ENCODE peak calls at places on chromosomes 5 and 9, in seven cellular contexts. One of them, this sample, is unnamed.

GRCh38 chr5:154858972-154859950 is 834 bp downstream of the CNOT8 start:
- DNase-seq in GM23338: no peak
- DNase-seq in sigmoid colon: no peak
- DNase-seq in stomach: no peak
- DNase-seq in GM12878: no peak
- DNase-seq in HL-60: peak
- DNase-seq in transverse colon: no peak
- DNase-seq in this sample: no peak

GRCh38 chr5:137348759-137349158 is 150.4 kb downstream of the SPOCK1 start:
- DNase-seq in GM23338: no peak
- DNase-seq in sigmoid colon: no peak
- DNase-seq in stomach: no peak
- DNase-seq in GM12878: no peak
- DNase-seq in HL-60: no peak
- DNase-seq in transverse colon: no peak
- DNase-seq in this sample: no peak

GRCh38 chr9:1837453-1838084 is 177.6 kb upstream of the SMARCA2 start:
- DNase-seq in GM23338: peak
- DNase-seq in sigmoid colon: no peak
- DNase-seq in stomach: no peak
- DNase-seq in GM12878: peak
- DNase-seq in HL-60: no peak
- DNase-seq in transverse colon: peak
- DNase-seq in this sample: no peak

GRCh38 chr5:153523831-153524230 is 33.4 kb downstream of the GRIA1 start:
- DNase-seq in GM23338: no peak
- DNase-seq in sigmoid colon: peak
- DNase-seq in stomach: no peak
- DNase-seq in GM12878: no peak
- DNase-seq in HL-60: no peak
- DNase-seq in transverse colon: no peak
- DNase-seq in this sample: peak

GRCh38 chr5:1983919-1984695 is 101.4 kb upstream of the IRX4 start:
- DNase-seq in GM23338: peak
- DNase-seq in sigmoid colon: no peak
- DNase-seq in stomach: no peak
- DNase-seq in GM12878: no peak
- DNase-seq in HL-60: no peak
- DNase-seq in transverse colon: no peak
- DNase-seq in this sample: peak

GRCh38 chr9:126661521-126662251 is 48.0 kb downstream of the LMX1B start:
- DNase-seq in GM23338: peak
- DNase-seq in sigmoid colon: no peak
- DNase-seq in stomach: no peak
- DNase-seq in GM12878: no peak
- DNase-seq in HL-60: no peak
- DNase-seq in transverse colon: no peak
- DNase-seq in this sample: no peak

GRCh38 chr5:153498516-153498915 is 8.0 kb downstream of the GRIA1 start:
- DNase-seq in GM23338: no peak
- DNase-seq in sigmoid colon: no peak
- DNase-seq in stomach: no peak
- DNase-seq in GM12878: no peak
- DNase-seq in HL-60: no peak
- DNase-seq in transverse colon: no peak
- DNase-seq in this sample: peak

GRCh38 chr9:4507306-4507705 is 17.0 kb downstream of the SLC1A1 start:
- DNase-seq in GM23338: no peak
- DNase-seq in sigmoid colon: no peak
- DNase-seq in stomach: no peak
- DNase-seq in GM12878: no peak
- DNase-seq in HL-60: no peak
- DNase-seq in transverse colon: no peak
- DNase-seq in this sample: no peak

GRCh38 chr9:4327504-4328191 is 27.8 kb upstream of the GLIS3 start:
- DNase-seq in GM23338: peak
- DNase-seq in sigmoid colon: no peak
- DNase-seq in stomach: no peak
- DNase-seq in GM12878: no peak
- DNase-seq in HL-60: no peak
- DNase-seq in transverse colon: no peak
- DNase-seq in this sample: no peak

GRCh38 chr9:74330487-74331214 is 166.5 kb upstream of the RORB start:
- DNase-seq in GM23338: no peak
- DNase-seq in sigmoid colon: no peak
- DNase-seq in stomach: no peak
- DNase-seq in GM12878: no peak
- DNase-seq in HL-60: no peak
- DNase-seq in transverse colon: no peak
- DNase-seq in this sample: no peak

GRCh38 chr9:98356953-98357352 is 101.5 kb upstream of the TBC1D2 start:
- DNase-seq in GM23338: no peak
- DNase-seq in sigmoid colon: no peak
- DNase-seq in stomach: no peak
- DNase-seq in GM12878: no peak
- DNase-seq in HL-60: no peak
- DNase-seq in transverse colon: no peak
- DNase-seq in this sample: no peak

DNA sequence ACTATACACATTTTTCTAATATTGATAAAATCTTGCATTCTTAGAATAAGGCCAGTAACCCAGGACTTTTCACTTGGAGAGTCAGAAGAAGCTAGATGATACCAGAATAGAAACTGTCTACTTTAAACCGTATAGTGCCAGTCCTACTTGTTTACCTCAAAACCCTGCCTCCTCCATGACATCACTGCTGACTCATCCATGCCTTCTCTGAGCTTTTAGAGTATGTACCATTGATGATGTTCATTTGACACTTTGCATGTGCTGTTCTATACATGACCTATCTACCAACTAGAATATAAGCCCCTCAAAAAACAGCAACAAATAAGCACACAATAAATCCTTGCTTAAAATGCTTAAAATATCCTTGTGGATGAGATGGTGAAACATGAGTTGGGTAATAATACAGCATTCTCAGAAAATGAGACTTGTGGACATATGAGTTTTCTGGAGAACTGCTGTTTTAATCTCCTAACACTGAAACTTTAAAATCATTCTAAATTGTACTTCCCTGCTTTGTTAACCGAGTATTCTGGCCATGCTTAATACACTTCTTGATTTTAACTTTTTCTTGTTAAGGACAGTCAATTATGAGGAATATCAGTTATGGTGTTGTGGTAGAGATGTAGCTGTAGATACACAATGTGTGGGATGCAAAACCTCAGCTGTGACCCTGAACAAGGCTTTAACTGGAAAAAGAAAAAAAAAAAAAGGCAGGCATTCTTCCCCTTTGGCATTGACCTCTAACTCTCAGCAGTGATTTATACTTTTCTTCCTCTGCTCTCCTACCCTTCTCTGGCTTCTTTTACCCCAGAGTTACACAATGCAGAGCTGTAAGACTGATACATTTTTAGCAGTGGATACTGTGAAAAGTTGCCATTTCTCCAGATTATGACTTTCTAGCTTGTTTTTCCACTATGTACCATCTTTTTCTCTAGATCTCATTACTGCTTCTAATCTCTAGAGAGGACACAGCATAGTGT is 2.3 kb downstream of the CTNNAL1 start:
- DNase-seq in GM23338: no peak
- DNase-seq in sigmoid colon: no peak
- DNase-seq in stomach: no peak
- DNase-seq in GM12878: no peak
- DNase-seq in HL-60: no peak
- DNase-seq in transverse colon: peak
- DNase-seq in this sample: no peak
- TF ChIP-seq POLR2AphosphoS5 in GM23338: no peak
- TF ChIP-seq POLR2AphosphoS5 in sigmoid colon: peak
- TF ChIP-seq POLR2AphosphoS5 in stomach: peak
- TF ChIP-seq POLR2AphosphoS5 in GM12878: no peak
- TF ChIP-seq POLR2AphosphoS5 in HL-60: no peak
- TF ChIP-seq POLR2AphosphoS5 in transverse colon: no peak
- TF ChIP-seq POLR2AphosphoS5 in this sample: no peak

DNA sequence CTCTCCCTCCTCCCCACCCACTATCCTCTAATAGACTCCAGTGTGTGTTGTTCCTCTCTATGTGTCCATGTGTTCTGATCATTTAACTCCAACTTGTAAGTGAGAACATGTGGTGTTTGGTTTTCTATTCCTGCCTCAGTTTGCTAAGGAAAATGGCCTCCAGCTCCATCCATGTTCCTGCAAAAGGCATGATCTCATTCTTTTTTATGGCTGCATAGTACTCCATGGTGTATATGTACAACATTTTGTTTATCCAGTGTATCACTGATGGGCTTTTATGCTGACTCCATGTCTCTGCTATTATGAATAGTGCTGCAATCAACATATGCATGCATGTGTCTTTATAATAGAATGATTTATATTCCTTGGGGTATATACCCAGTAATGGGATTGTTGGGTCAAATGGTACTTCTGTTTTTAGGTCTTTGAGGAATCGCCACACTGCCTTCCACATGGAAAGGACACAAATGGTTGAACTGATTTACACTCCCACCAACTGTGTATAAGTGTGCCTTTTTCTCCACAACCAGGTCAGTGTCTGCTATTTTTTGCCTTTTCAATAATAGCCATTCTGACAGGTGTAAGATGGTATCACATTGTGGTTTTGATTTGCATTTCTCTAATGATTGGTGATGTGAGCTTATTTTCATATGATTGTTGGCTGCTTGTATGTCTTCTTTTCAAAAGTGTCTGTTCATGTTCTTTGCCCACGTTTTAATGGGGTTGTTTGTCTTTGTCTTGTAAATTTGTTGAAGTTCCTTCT is 96.5 kb upstream of the DAB2 start:
- DNase-seq in GM23338: no peak
- DNase-seq in sigmoid colon: no peak
- DNase-seq in stomach: no peak
- DNase-seq in GM12878: no peak
- DNase-seq in HL-60: no peak
- DNase-seq in transverse colon: no peak
- DNase-seq in this sample: no peak
- TF ChIP-seq POLR2AphosphoS5 in GM23338: no peak
- TF ChIP-seq POLR2AphosphoS5 in sigmoid colon: no peak
- TF ChIP-seq POLR2AphosphoS5 in stomach: no peak
- TF ChIP-seq POLR2AphosphoS5 in GM12878: no peak
- TF ChIP-seq POLR2AphosphoS5 in HL-60: no peak
- TF ChIP-seq POLR2AphosphoS5 in transverse colon: no peak
- TF ChIP-seq POLR2AphosphoS5 in this sample: no peak

GRCh38 chr5:27906911-27907590 is 868.7 kb upstream of the CDH9 start:
- DNase-seq in GM23338: no peak
- DNase-seq in sigmoid colon: no peak
- DNase-seq in stomach: no peak
- DNase-seq in GM12878: no peak
- DNase-seq in HL-60: no peak
- DNase-seq in transverse colon: no peak
- DNase-seq in this sample: no peak
- TF ChIP-seq POLR2AphosphoS5 in GM23338: no peak
- TF ChIP-seq POLR2AphosphoS5 in sigmoid colon: no peak
- TF ChIP-seq POLR2AphosphoS5 in stomach: no peak
- TF ChIP-seq POLR2AphosphoS5 in GM12878: no peak
- TF ChIP-seq POLR2AphosphoS5 in HL-60: no peak
- TF ChIP-seq POLR2AphosphoS5 in transverse colon: no peak
- TF ChIP-seq POLR2AphosphoS5 in this sample: no peak

DNA sequence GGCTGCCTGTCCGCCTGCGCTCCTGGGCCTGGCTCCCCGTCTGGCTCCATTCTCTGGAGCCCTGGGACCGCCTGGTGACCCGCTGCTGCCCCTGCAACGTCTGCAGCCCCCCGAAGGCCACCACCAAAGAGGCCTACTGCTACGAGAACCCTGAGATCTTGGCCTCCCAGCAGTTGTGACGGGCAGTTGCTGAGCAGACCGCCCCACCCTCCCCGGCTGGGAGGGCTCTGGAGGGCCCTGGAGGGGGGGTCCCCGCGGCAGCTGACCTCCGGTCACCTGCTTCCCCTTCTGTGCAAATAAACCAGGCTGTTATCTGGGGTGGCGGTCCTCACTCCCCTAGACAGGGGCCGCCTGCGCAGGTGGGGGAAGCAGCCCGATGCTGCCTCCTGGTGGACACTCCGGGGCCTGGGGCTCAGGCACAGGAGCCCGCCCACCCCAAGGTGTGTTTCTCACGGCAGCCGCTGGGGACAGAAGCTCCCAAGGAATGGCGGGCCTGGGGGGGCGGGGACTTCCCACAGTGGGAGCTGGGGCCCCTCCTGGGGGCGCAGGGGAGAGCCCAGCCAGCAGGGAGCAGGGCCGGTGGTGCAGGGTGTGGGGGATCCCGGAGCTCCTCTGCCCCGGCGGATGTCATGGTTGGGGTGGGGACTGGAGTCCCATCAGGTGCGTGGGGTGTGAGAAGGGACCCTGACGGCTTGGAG is 4.7 kb upstream of the TUBB4B start:
- DNase-seq in GM23338: peak
- DNase-seq in sigmoid colon: peak
- DNase-seq in stomach: peak
- DNase-seq in GM12878: no peak
- DNase-seq in HL-60: peak
- DNase-seq in transverse colon: peak
- DNase-seq in this sample: peak
- TF ChIP-seq POLR2AphosphoS5 in GM23338: peak
- TF ChIP-seq POLR2AphosphoS5 in sigmoid colon: no peak
- TF ChIP-seq POLR2AphosphoS5 in stomach: no peak
- TF ChIP-seq POLR2AphosphoS5 in GM12878: no peak
- TF ChIP-seq POLR2AphosphoS5 in HL-60: no peak
- TF ChIP-seq POLR2AphosphoS5 in transverse colon: no peak
- TF ChIP-seq POLR2AphosphoS5 in this sample: peak

DNA sequence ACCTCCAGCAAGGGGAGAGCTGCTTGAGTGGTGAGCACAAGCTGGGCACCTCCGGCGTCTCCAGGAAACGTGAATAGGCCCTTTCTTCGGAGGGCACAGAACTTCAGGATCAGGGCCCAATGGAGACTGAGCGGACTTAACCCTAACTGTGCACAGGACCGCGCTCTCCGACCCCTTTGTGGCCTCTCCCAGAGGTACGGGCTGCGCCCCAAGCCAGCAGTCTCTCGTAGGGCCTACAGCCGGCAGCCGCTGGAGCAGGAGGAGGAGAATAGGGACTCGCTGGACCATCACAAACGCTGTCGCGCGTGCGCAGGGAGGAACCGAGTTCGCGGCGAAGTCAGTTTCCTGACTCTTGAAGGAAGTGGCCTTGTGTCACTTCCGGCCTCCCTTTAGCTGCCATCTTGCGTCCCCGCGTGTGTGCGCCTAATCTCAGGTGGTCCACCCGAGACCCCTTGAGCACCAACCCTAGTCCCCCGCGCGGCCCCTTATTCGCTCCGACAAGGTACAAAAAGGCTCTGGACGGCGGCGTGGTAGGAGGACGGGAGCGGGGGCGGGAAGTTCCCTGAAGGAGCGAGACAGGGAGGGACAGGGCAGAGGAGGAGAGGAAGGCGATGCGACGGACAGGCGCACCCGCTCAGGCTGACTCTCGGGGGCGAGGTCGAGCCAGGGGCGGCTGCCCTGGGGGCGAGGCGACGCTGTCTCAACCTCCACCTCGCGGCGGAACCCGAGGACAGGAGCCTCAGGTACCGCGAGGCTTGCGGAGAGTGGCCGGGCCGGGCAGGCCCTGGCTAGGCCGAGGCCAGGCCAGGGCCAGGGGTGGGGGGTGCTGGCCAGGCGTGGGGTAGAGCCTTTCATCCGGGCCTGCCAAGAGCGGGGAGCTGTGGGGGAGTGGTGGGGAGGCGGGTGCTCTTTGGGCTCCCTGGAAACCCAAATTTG is at the start of gene BTF3:
- DNase-seq in GM23338: peak
- DNase-seq in sigmoid colon: peak
- DNase-seq in stomach: peak
- DNase-seq in GM12878: peak
- DNase-seq in HL-60: peak
- DNase-seq in transverse colon: peak
- DNase-seq in this sample: peak
- TF ChIP-seq POLR2AphosphoS5 in GM23338: peak
- TF ChIP-seq POLR2AphosphoS5 in sigmoid colon: peak
- TF ChIP-seq POLR2AphosphoS5 in stomach: peak
- TF ChIP-seq POLR2AphosphoS5 in GM12878: peak
- TF ChIP-seq POLR2AphosphoS5 in HL-60: peak
- TF ChIP-seq POLR2AphosphoS5 in transverse colon: peak
- TF ChIP-seq POLR2AphosphoS5 in this sample: peak

GRCh38 chr5:134583821-134584220 is 48.8 kb downstream of the SAR1B start:
- DNase-seq in GM23338: no peak
- DNase-seq in sigmoid colon: no peak
- DNase-seq in stomach: no peak
- DNase-seq in GM12878: no peak
- DNase-seq in HL-60: no peak
- DNase-seq in transverse colon: no peak
- DNase-seq in this sample: no peak
- TF ChIP-seq POLR2AphosphoS5 in GM23338: no peak
- TF ChIP-seq POLR2AphosphoS5 in sigmoid colon: no peak
- TF ChIP-seq POLR2AphosphoS5 in stomach: no peak
- TF ChIP-seq POLR2AphosphoS5 in GM12878: no peak
- TF ChIP-seq POLR2AphosphoS5 in HL-60: no peak
- TF ChIP-seq POLR2AphosphoS5 in transverse colon: no peak
- TF ChIP-seq POLR2AphosphoS5 in this sample: no peak

This sample was measured in esophagus muscularis mucosa.